ENCODE peak calls at places on chromosomes 11 and 22, in seven cellular contexts. E, Z, M, P, W, K and G are unnamed samples.

GRCh38 chr22:45237065-45237990 is 3.4 kb downstream of the KIAA0930 start:
- DNase-seq in E (no peak), K (no peak), M (no peak), P (no peak), W (no peak), Z (no peak), G (no peak)

GRCh38 chr11:22037505-22037904 is 155.4 kb upstream of the ANO5 start:
- DNase-seq in P (no peak), M (no peak), W (no peak), E (no peak), Z (no peak), K (no peak), G (no peak)

GRCh38 chr11:20162340-20162739 is 2.1 kb upstream of the DBX1 start:
- DNase-seq in W (no peak), Z (no peak), M (no peak), P (no peak), E (no peak), K (no peak), G (no peak)

GRCh38 chr11:67292671-67293070 is 3.6 kb downstream of the ANKRD13D start:
- DNase-seq in W (no peak), P (no peak), Z (no peak), M (no peak), K (no peak), E (no peak), G (no peak)

GRCh38 chr11:30171661-30172060 is 59.2 kb upstream of the FSHB start:
- DNase-seq in M (no peak), W (peak), K (no peak), Z (no peak), E (no peak), P (no peak), G (no peak)

GRCh38 chr11:118050208-118050891 is 26.5 kb upstream of the TMPRSS4 start:
- DNase-seq in E (no peak), W (peak), K (no peak), Z (peak), M (no peak), P (no peak), G (no peak)

GRCh38 chr11:76781046-76781801 is 1.9 kb upstream of the TSKU start:
- DNase-seq in M (no peak), E (no peak), W (no peak), K (no peak), Z (no peak), P (no peak), G (no peak)

GRCh38 chr11:14386895-14387480 is 28.0 kb upstream of the RRAS2 start:
- DNase-seq in Z (no peak), M (peak), W (no peak), P (no peak), K (peak), E (no peak), G (no peak)

GRCh38 chr22:30790366-30790765 is 95.7 kb downstream of the OSBP2 start:
- DNase-seq in K (no peak), P (no peak), W (no peak), M (no peak), Z (no peak), E (no peak), G (no peak)

GRCh38 chr22:24945430-24945829 is 1.1 kb downstream of the LHFPL7 start:
- DNase-seq in K (no peak), W (no peak), Z (no peak), P (no peak), E (no peak), M (no peak), G (no peak)

GRCh38 chr11:2579315-2580060 is 120.3 kb downstream of the KCNQ1OT1 start:
- DNase-seq in Z (peak), K (peak), E (no peak), M (no peak), W (peak), P (no peak), G (no peak)

GRCh38 chr11:82927264-82927880 is 25.8 kb downstream of the DDIAS start:
- DNase-seq in M (no peak), E (no peak), K (no peak), P (peak), W (no peak), Z (no peak), G (no peak)

GRCh38 chr22:40529817-40530216 is 106.7 kb downstream of the MRTFA start:
- DNase-seq in K (no peak), Z (no peak), M (no peak), P (no peak), W (no peak), E (no peak), G (no peak)

GRCh38 chr11:130672911-130673310 is 224.5 kb downstream of the ADAMTS15 start:
- DNase-seq in E (no peak), K (no peak), M (no peak), W (no peak), Z (no peak), P (no peak), G (no peak)

GRCh38 chr11:130389315-130389935 is 39.0 kb downstream of the ADAMTS8 start:
- DNase-seq in E (no peak), W (no peak), K (peak), Z (no peak), P (no peak), M (no peak), G (no peak)

GRCh38 chr22:22450343-22450839 is 58.2 kb downstream of the ZNF280B start:
- DNase-seq in M (peak), E (no peak), K (peak), W (peak), Z (no peak), P (no peak), G (peak)
- TF ChIP-seq CTCF in M (no peak), E (no peak), K (no peak), W (no peak), Z (no peak), P (no peak), G (no peak)

DNA sequence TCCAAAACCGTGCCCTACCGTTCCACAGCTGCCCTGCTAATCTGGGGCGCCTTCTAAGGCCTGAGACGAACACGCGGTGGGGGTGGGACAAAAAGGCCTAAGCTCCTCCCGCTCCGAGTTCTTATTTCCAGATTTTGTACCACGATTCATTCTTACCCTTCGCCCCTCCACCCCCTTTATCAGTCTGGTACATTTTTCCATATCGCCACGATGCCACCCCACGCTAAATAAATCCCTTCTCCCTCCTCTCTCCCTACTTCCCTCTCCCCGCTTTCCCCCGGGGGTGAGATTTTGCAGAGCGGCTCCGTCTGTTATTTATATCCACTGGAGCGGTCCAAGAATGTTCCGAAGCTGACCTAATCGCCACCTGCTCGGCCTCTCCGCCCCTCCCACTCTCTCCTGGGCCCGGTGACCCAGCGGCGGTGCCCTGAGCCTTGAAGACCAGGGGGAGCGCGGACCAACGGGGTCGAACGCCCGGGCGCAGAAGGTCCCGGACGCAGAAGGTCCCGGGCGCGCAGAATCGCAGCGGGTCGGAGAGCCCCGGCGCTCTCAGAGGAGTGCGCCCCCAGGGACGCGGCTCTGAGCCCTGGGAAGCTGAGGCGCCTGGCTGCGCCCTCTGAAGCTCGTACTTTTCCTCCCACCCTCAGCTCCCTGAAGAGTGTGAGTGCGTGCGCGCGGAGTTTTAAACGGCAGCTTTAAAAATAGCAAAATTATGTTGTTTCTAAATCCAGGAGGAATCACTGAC is 875 bp upstream of the PACSIN3 start:
- DNase-seq in K (peak), W (peak), M (peak), E (no peak), P (peak), Z (peak), G (no peak)
- TF ChIP-seq CTCF in K (no peak), W (no peak), M (no peak), E (no peak), P (no peak), Z (no peak), G (no peak)

GRCh38 chr22:19965771-19966709 is 24.4 kb upstream of the TXNRD2 start:
- DNase-seq in K (no peak), P (no peak), W (no peak), Z (no peak), M (no peak), E (no peak), G (no peak)
- TF ChIP-seq CTCF in K (peak), P (no peak), W (no peak), Z (no peak), M (no peak), E (no peak), G (peak)

GRCh38 chr11:63536669-63537292 is at the start of gene PLAAT4:
- DNase-seq in P (peak), Z (peak), W (peak), E (no peak), K (peak), M (peak), G (no peak)
- TF ChIP-seq CTCF in P (no peak), Z (no peak), W (no peak), E (no peak), K (no peak), M (no peak), G (no peak)